ENCODE peak calls at places on chromosomes 2 and 18, in four cellular contexts. O, Z, T and E are unnamed samples.

GRCh38 chr2:238817931-238818330 is 30.0 kb upstream of the TWIST2 start:
- DNase-seq in Z (no peak), T (no peak), O (no peak), E (no peak)

GRCh38 chr18:13136056-13136688 is 82.4 kb upstream of the LDLRAD4 start:
- DNase-seq in O (no peak), T (peak; percentile 61), Z (peak; percentile 40), E (no peak)

GRCh38 chr2:96909651-96910050 is 39.8 kb upstream of the SEMA4C start:
- DNase-seq in Z (no peak), O (no peak), T (no peak), E (no peak)

GRCh38 chr2:179106342-179107178 is 56.6 kb upstream of the CCDC141 start:
- DNase-seq in Z (peak; percentile 42), O (peak; percentile 48), T (no peak), E (peak; percentile 93)

GRCh38 chr2:160308915-160309314 is 108.8 kb upstream of the ITGB6 start:
- DNase-seq in T (no peak), O (no peak), Z (no peak), E (no peak)

GRCh38 chr2:239774142-239774462 is 251.0 kb downstream of the NDUFA10 start:
- DNase-seq in Z (no peak), T (no peak), O (no peak), E (no peak)

GRCh38 chr2:109398616-109399015 is 215.2 kb downstream of the SEPTIN10 start:
- DNase-seq in O (no peak), Z (no peak), T (no peak), E (no peak)

GRCh38 chr2:236345081-236345714 is 81.0 kb upstream of the ASB18 start:
- DNase-seq in Z (no peak), O (no peak), T (peak; percentile 22), E (no peak)

GRCh38 chr2:164164602-164165001 is 428.8 kb upstream of the FIGN start:
- DNase-seq in T (no peak), Z (no peak), O (no peak), E (no peak)

GRCh38 chr2:100588071-100588786 is 25.4 kb downstream of the PDCL3 start:
- DNase-seq in T (peak; percentile 48), O (peak; percentile 23), Z (peak; percentile 83), E (peak; percentile 85)

GRCh38 chr18:51211552-51211951 is 14.1 kb upstream of the MEX3C start:
- DNase-seq in T (peak; percentile 92), Z (peak; percentile 98), O (no peak), E (peak; percentile 100)

GRCh38 chr2:190563109-190563508 is 28.6 kb upstream of the NEMP2 start:
- DNase-seq in T (no peak), O (no peak), Z (no peak), E (no peak)

GRCh38 chr2:105409717-105410116 is 10.9 kb upstream of the FHL2 start:
- DNase-seq in O (peak; percentile 60), Z (no peak), T (no peak), E (no peak)

GRCh38 chr2:224308267-224308911 is 93.5 kb downstream of the FAM124B start:
- DNase-seq in T (no peak), O (no peak), Z (no peak), E (peak; percentile 6)

GRCh38 chr2:53536583-53537361 is 230.8 kb upstream of the CHAC2 start:
- DNase-seq in Z (no peak), T (no peak), O (no peak), E (no peak)

GRCh38 chr2:120520929-120521912 is 175.3 kb downstream of the INHBB start:
- DNase-seq in Z (peak; percentile 61), O (peak; percentile 42), T (peak; percentile 47), E (no peak)

GRCh38 chr18:24754572-24754971 is 294.1 kb downstream of the HRH4 start:
- DNase-seq in Z (no peak), O (no peak), T (no peak), E (no peak)

GRCh38 chr2:209476367-209477191 is 52.7 kb downstream of the MAP2 start:
- DNase-seq in Z (no peak), O (no peak), T (no peak), E (no peak)

GRCh38 chr2:191701696-191702095 is 23.8 kb downstream of the NABP1 start:
- DNase-seq in Z (no peak), T (no peak), O (no peak), E (no peak)

GRCh38 chr18:63137999-63138448 is 181.5 kb downstream of the BCL2 start:
- DNase-seq in O (no peak), Z (no peak), T (peak; percentile 85), E (peak; percentile 16)

GRCh38 chr18:9736445-9736844 is 28.3 kb downstream of the RAB31 start:
- DNase-seq in T (no peak), O (no peak), Z (no peak), E (no peak)